ENCODE peak calls at places on chromosomes 2 and 18, in seven cellular contexts. A is NCI-H1105; N is cardiac fibroblast; L is activated naive CD8-positive, alpha-beta T cell treated with anti-CD3 and anti-CD28 coated beads for 36 hours; H is activated CD4-positive, alpha-beta T cell treated with anti-CD3 and anti-CD28 coated beads, Interleukin-2, amount 50 U/mL, for 4 hours; R is bronchial epithelial cell; E is IMR-90. Z is an unnamed sample.

GRCh38 chr2:158112971-158113370 is 11.3 kb downstream of the UPP2 start:
- DNase-seq in A (no peak), N (no peak), R (no peak), L (no peak), H (no peak), E (no peak), Z (no peak)

GRCh38 chr18:14974576-14974975 is 226.6 kb downstream of the ANKRD30B start:
- DNase-seq in R (peak; percentile 59), A (no peak), E (no peak), N (no peak), L (no peak), H (no peak), Z (no peak)

GRCh38 chr2:70985283-70985688 is 6.9 kb downstream of the ANKRD53 start:
- DNase-seq in L (no peak), H (no peak), A (no peak), N (no peak), R (no peak), E (no peak), Z (no peak)

GRCh38 chr2:1618974-1619373 is 125.3 kb downstream of the PXDN start:
- DNase-seq in A (no peak), R (no peak), N (no peak), E (no peak), L (no peak), H (no peak), Z (no peak)

GRCh38 chr2:95349568-95350319 is 52.6 kb downstream of the KCNIP3 start:
- DNase-seq in L (no peak), R (no peak), E (no peak), N (no peak), H (no peak), A (no peak), Z (no peak)

GRCh38 chr18:78611201-78611800 is 368.3 kb upstream of the SALL3 start:
- DNase-seq in H (no peak), E (no peak), L (no peak), A (no peak), R (no peak), N (no peak), Z (no peak)

GRCh38 chr2:205612661-205613060 is 69.6 kb upstream of the NRP2 start:
- DNase-seq in A (no peak), L (peak; percentile 70), N (no peak), R (no peak), H (peak; percentile 28), E (no peak), Z (no peak)

GRCh38 chr2:160582481-160583161 is 89.0 kb upstream of the RBMS1 start:
- DNase-seq in N (peak; percentile 80), H (no peak), R (no peak), A (no peak), L (no peak), E (peak; percentile 75), Z (no peak)

GRCh38 chr2:232487385-232488096 is at the start of gene ECEL1:
- DNase-seq in H (no peak), R (no peak), L (no peak), N (no peak), A (no peak), E (no peak), Z (no peak)

GRCh38 chr2:179104736-179105135 is 54.8 kb upstream of the CCDC141 start:
- DNase-seq in A (no peak), L (no peak), N (peak; percentile 89), R (peak; percentile 84), H (no peak), E (peak; percentile 78), Z (no peak)

GRCh38 chr2:122639176-122639575 is 883.7 kb downstream of the TSN start:
- DNase-seq in L (no peak), E (no peak), H (no peak), N (no peak), R (no peak), A (no peak), Z (no peak)

GRCh38 chr18:58514773-58515172 is 114.1 kb downstream of the ALPK2 start:
- DNase-seq in A (no peak), L (no peak), N (no peak), H (no peak), R (no peak), E (no peak), Z (no peak)